ENCODE peak calls at places on chromosomes 3 and 15, in four cellular contexts. U is Peyer's patch; D is effector memory CD4-positive, alpha-beta T cell; J is neural progenitor cell. Q is an unnamed sample.

GRCh38 chr15:43133429-43134156 is at the start of gene TMEM62:
- DNase-seq in U (peak; percentile 95), D (peak; percentile 38), J (peak; percentile 77), Q (peak; percentile 87)

GRCh38 chr3:194632211-194632982 is 822 bp downstream of the TMEM44 start:
- DNase-seq in U (peak; percentile 55), D (no peak), J (no peak), Q (no peak)

GRCh38 chr3:112464264-112464663 is 35.0 kb downstream of the BTLA start:
- DNase-seq in U (no peak), D (no peak), J (no peak), Q (no peak)

GRCh38 chr15:100602822-100603393 is 519 bp downstream of the ASB7 start:
- DNase-seq in U (peak; percentile 52), D (no peak), J (peak; percentile 30), Q (no peak)

GRCh38 chr3:17557749-17558463 is 184.5 kb downstream of the TBC1D5 start:
- DNase-seq in U (no peak), D (no peak), J (no peak), Q (no peak)

GRCh38 chr15:52642386-52643361 is 36.5 kb downstream of the ATOSA start:
- DNase-seq in U (no peak), D (no peak), J (no peak), Q (no peak)

GRCh38 chr3:135887220-135887619 is 78.3 kb upstream of the PPP2R3A start:
- DNase-seq in U (no peak), D (no peak), J (no peak), Q (no peak)

GRCh38 chr15:37054336-37054735 is 46.0 kb downstream of the MEIS2 start:
- DNase-seq in U (no peak), D (no peak), J (no peak), Q (no peak)

GRCh38 chr3:111484666-111485065 is 57.3 kb upstream of the CD96 start:
- DNase-seq in U (no peak), D (no peak), J (no peak), Q (no peak)

GRCh38 chr3:16370872-16371740 is 106.1 kb downstream of the OXNAD1 start:
- DNase-seq in U (no peak), D (no peak), J (no peak), Q (no peak)

GRCh38 chr15:74402873-74403589 is 30.7 kb downstream of the SEMA7A start:
- DNase-seq in U (peak; percentile 93), D (no peak), J (no peak), Q (no peak)

GRCh38 chr3:11276901-11277300 is 4.7 kb downstream of the ATG7 start:
- DNase-seq in U (no peak), D (no peak), J (no peak), Q (no peak)

GRCh38 chr3:186077466-186077865 is 31.4 kb downstream of the ETV5 start:
- DNase-seq in U (no peak), D (no peak), J (no peak), Q (no peak)
- H3K36me3 ChIP-seq in U (no peaks in the 10 kb centered on the region), D (no peaks in the 10 kb centered on the region), J (no peaks in the 10 kb centered on the region), Q (peaks cover 62% of the 10 kb centered on the region)

GRCh38 chr3:125482406-125482805 is 37.6 kb downstream of the SNX4 start:
- DNase-seq in U (no peak), D (no peak), J (no peak), Q (no peak)

GRCh38 chr3:125478321-125478720 is 41.7 kb downstream of the SNX4 start:
- DNase-seq in U (no peak), D (no peak), J (no peak), Q (no peak)

GRCh38 chr3:125479091-125479490 is 40.9 kb downstream of the SNX4 start:
- DNase-seq in U (no peak), D (no peak), J (no peak), Q (no peak)

GRCh38 chr3:125481786-125482185 is 38.2 kb downstream of the SNX4 start:
- DNase-seq in U (no peak), D (no peak), J (no peak), Q (no peak)

DNA sequence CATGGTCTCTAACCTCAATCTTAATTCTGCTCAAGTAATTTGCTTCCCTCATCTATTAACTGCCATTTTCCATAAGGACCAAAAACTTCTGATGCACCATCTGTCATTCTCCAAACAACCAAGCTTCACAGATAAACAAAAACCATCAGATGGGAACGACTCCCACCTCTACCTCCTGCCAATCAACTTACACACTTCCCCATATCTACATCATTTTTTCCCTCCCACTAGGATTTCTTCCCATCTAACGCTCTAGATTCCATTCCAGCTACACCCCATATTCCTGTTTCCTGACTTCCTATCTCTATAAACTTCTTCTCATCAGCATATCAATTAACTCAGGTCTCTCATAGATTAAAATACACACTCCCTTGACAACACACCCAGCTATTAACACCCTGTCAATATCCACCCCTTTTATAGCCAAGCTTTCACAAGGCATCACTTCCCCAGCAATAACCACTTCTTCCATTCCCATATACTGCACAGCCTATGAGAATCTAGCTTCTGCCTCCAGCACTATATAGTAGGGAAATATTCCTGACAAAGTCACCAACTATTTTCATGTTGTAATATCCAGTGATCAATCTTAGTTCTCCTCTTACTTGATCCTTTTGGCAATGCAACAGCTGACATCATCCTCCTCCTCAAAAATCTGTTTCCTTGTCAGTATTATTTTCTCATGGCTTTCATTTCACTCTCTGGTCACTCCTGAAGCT is 39.2 kb downstream of the SNX4 start:
- DNase-seq in U (no peak), D (no peak), J (no peak), Q (no peak)
- H3K36me3 ChIP-seq in U (no peaks in the 10 kb centered on the region), D (peaks cover 4% of the 10 kb centered on the region), J (no peaks in the 10 kb centered on the region), Q (no peaks in the 10 kb centered on the region)

GRCh38 chr3:51637144-51637940 is 33.7 kb upstream of the TEX264 start:
- DNase-seq in U (no peak), D (no peak), J (no peak), Q (peak; percentile 71)
- H3K36me3 ChIP-seq in U (no peaks in the 10 kb centered on the region), D (peaks cover 79% of the 10 kb centered on the region), J (no peaks in the 10 kb centered on the region), Q (no peaks in the 10 kb centered on the region)

GRCh38 chr3:62199126-62199525 is 174.2 kb downstream of the FEZF2 start:
- DNase-seq in U (no peak), D (no peak), J (no peak), Q (no peak)
- H3K36me3 ChIP-seq in U (no peaks in the 10 kb centered on the region), D (no peaks in the 10 kb centered on the region), J (no peaks in the 10 kb centered on the region), Q (no peaks in the 10 kb centered on the region)

GRCh38 chr3:53134631-53135232 is 4.5 kb upstream of the RFT1 start:
- DNase-seq in U (peak; percentile 91), D (peak; percentile 20), J (peak; percentile 81), Q (peak; percentile 81)

GRCh38 chr3:53132347-53132746 is 2.1 kb upstream of the RFT1 start:
- DNase-seq in U (peak; percentile 64), D (no peak), J (no peak), Q (no peak)

GRCh38 chr3:53130179-53131135 is at the start of gene RFT1:
- DNase-seq in U (peak; percentile 100), D (peak; percentile 96), J (peak; percentile 98), Q (peak; percentile 87)

GRCh38 chr3:53129344-53129743 is 891 bp downstream of the RFT1 start:
- DNase-seq in U (no peak), D (no peak), J (no peak), Q (no peak)

DNA sequence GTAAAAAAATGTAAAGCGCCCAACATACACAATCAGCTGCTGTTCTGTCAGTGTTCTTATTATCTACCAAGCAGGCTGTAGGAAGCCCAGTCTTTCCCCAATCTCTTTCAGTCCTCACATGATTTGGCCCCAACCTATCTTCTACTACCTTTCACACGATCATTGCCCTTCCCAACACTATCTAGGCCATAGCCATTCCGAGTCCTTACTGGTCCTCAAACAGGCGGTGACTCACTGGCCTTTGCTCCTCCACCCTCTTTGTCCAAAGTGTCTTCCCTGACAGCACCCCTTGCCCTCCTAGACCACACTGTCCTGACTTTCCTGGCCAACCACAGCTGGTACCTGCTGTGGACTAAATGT is 881 bp upstream of the RFT1 start:
- DNase-seq in U (peak; percentile 70), D (no peak), J (no peak), Q (no peak)
- H3K36me3 ChIP-seq in U (no peaks in the 10 kb centered on the region), D (no peaks in the 10 kb centered on the region), J (no peaks in the 10 kb centered on the region), Q (no peaks in the 10 kb centered on the region)

GRCh38 chr3:48597408-48597800 is 2.3 kb upstream of the COL7A1 start:
- DNase-seq in U (no peak), D (no peak), J (no peak), Q (no peak)
- H3K36me3 ChIP-seq in U (no peaks in the 10 kb centered on the region), D (peaks cover 44% of the 10 kb centered on the region), J (no peaks in the 10 kb centered on the region), Q (no peaks in the 10 kb centered on the region)

GRCh38 chr3:123246846-123247245 is 45.1 kb downstream of the SEC22A start:
- DNase-seq in U (no peak), D (no peak), J (no peak), Q (no peak)
- H3K36me3 ChIP-seq in U (no peaks in the 10 kb centered on the region), D (peaks cover 25% of the 10 kb centered on the region), J (no peaks in the 10 kb centered on the region), Q (no peaks in the 10 kb centered on the region)

GRCh38 chr3:154304116-154304786 is 20.0 kb downstream of the DHX36 start:
- DNase-seq in U (no peak), D (no peak), J (no peak), Q (no peak)
- H3K36me3 ChIP-seq in U (peaks cover 2% of the 10 kb centered on the region), D (peaks cover 82% of the 10 kb centered on the region), J (peaks cover 51% of the 10 kb centered on the region), Q (peaks cover 64% of the 10 kb centered on the region)

DNA sequence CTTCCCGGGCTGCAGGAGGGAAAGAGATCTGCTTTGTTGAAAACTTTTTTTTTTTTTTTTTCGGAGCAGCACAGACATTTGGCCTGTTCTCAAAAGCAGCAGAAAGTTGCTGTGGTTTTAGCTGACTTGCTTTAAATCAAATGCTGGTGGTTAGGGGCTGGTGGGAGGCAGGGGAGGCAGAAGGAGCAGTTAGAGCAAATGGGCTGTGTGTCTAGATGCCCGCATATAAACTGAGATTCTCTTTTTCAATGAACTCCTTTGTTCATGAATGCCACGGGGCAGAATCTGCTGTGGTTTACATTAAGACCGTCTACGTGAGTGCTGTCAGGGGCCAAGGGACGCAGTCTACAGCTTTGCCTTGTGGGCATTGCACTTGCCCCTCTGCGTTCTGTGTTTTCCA is 95.9 kb downstream of the FLNB start:
- DNase-seq in U (peak; percentile 14), D (no peak), J (no peak), Q (no peak)
- H3K36me3 ChIP-seq in U (peaks cover 2% of the 10 kb centered on the region), D (peaks cover 18% of the 10 kb centered on the region), J (no peaks in the 10 kb centered on the region), Q (peaks cover 13% of the 10 kb centered on the region)

DNA sequence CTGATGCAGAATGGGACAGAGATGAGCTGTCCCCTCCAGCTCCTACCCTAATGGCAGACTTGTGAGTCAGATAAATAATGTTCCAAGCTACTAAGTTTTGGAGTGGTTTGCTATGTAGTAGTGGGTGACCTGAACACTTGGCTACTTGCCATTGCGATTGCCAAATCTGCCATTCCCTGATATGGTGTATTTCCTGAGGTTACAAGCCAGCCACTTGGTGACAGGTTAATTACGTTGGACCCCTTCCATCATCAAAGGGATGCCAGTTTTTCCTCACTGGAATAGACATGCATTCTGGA is 33.6 kb downstream of the MORF4L1 start:
- DNase-seq in U (no peak), D (no peak), J (no peak), Q (no peak)
- H3K36me3 ChIP-seq in U (peaks cover 5% of the 10 kb centered on the region), D (peaks cover 55% of the 10 kb centered on the region), J (no peaks in the 10 kb centered on the region), Q (peaks cover 22% of the 10 kb centered on the region)

Q was measured in PC-9.